ENCODE peak calls at places on chromosome 11, in nine cellular contexts. M is type B pancreatic cell, D is GM20000, Q is GM13976, C is gastrocnemius medialis, Y is breast epithelium, X is fibroblast of lung, U is GM12878, A is AG09309. L is an unnamed sample.

GRCh38 chr11:101915811-101916291 is 471 bp downstream of the ANGPTL5 start:
- DNase-seq in D (peak; percentile 25), Y (no peak), C (no peak), Q (peak; percentile 31), U (no peak), M (no peak), A (peak; percentile 34), X (peak; percentile 49), L (no peak)

GRCh38 chr11:15507592-15507991 is 392.9 kb downstream of the INSC start:
- DNase-seq in M (no peak), D (no peak), C (no peak), Y (no peak), Q (no peak), A (no peak), X (peak; percentile 12), U (no peak), L (no peak)

GRCh38 chr11:91997178-91997577 is 227.4 kb upstream of the FAT3 start:
- DNase-seq in A (no peak), D (no peak), M (no peak), U (no peak), C (no peak), Q (no peak), X (no peak), Y (no peak), L (no peak)

GRCh38 chr11:9017773-9018172 is 14.0 kb upstream of the NRIP3 start:
- DNase-seq in U (no peak), Y (no peak), D (no peak), C (peak; percentile 36), M (no peak), X (no peak), Q (no peak), A (no peak), L (no peak)

GRCh38 chr11:128407962-128408361 is 179.4 kb downstream of the ETS1 start:
- DNase-seq in X (peak; percentile 87), Q (no peak), A (peak; percentile 74), M (no peak), D (no peak), U (no peak), C (no peak), Y (no peak), L (no peak)

GRCh38 chr11:7600205-7600775 is 73.0 kb downstream of the CYB5R2 start:
- DNase-seq in X (peak; percentile 75), C (peak; percentile 80), Y (peak; percentile 87), Q (no peak), U (no peak), A (peak; percentile 85), M (no peak), D (no peak), L (no peak)

GRCh38 chr11:109421981-109422590 is at the start of gene C11orf87:
- DNase-seq in U (no peak), D (peak; percentile 15), Y (no peak), M (peak; percentile 71), X (no peak), A (no peak), Q (peak; percentile 26), C (no peak), L (no peak)

GRCh38 chr11:128678017-128678416 is 15.9 kb upstream of the FLI1 start:
- DNase-seq in X (no peak), U (no peak), Y (no peak), A (no peak), Q (no peak), D (no peak), M (no peak), C (no peak), L (no peak)

GRCh38 chr11:134949716-134950115 is 537.7 kb upstream of the B3GAT1 start:
- DNase-seq in X (peak; percentile 24), A (no peak), C (no peak), Y (no peak), M (no peak), U (no peak), D (no peak), Q (no peak), L (no peak)

GRCh38 chr11:40186401-40187091 is 1272.9 kb downstream of the LRRC4C start:
- DNase-seq in M (no peak), C (no peak), U (no peak), D (no peak), Q (no peak), X (no peak), A (no peak), Y (peak; percentile 25), L (no peak)

GRCh38 chr11:110336054-110336453 is 39.6 kb upstream of the RDX start:
- DNase-seq in Y (no peak), C (no peak), A (no peak), Q (no peak), U (no peak), M (no peak), D (no peak), X (no peak), L (no peak)

GRCh38 chr11:2300936-2301630 is 635 bp downstream of the C11orf21 start:
- DNase-seq in D (no peak), A (no peak), Q (no peak), Y (peak; percentile 17), X (no peak), C (no peak), M (peak; percentile 65), U (no peak), L (peak; percentile 17)

GRCh38 chr11:3894128-3894731 is 38.8 kb downstream of the STIM1 start:
- DNase-seq in D (peak; percentile 84), C (no peak), U (peak; percentile 91), Y (no peak), M (no peak), X (no peak), A (no peak), Q (peak; percentile 89), L (no peak)

GRCh38 chr11:122721201-122721963 is 65.9 kb downstream of the UBASH3B start:
- DNase-seq in U (no peak), M (no peak), C (no peak), Y (no peak), X (peak; percentile 56), D (no peak), Q (no peak), A (no peak), L (no peak)

GRCh38 chr11:35579557-35580396 is 38.5 kb upstream of the FJX1 start:
- DNase-seq in Q (no peak), X (peak; percentile 97), C (no peak), M (no peak), D (no peak), Y (no peak), U (no peak), A (peak; percentile 93), L (no peak)

GRCh38 chr11:74707602-74708510 is 23.4 kb downstream of the CHRDL2 start:
- DNase-seq in Q (no peak), U (no peak), A (no peak), X (no peak), C (no peak), D (no peak), M (no peak), Y (no peak), L (no peak)

GRCh38 chr11:47233989-47234668 is 14.5 kb downstream of the ACP2 start:
- DNase-seq in Y (no peak), M (no peak), Q (no peak), X (peak; percentile 77), C (no peak), U (no peak), D (no peak), A (no peak), L (no peak)

GRCh38 chr11:11849127-11849746 is 7.5 kb downstream of the USP47 start:
- DNase-seq in Y (peak; percentile 43), X (peak; percentile 79), Q (peak; percentile 34), D (peak; percentile 34), M (no peak), U (peak; percentile 38), A (no peak), C (peak; percentile 36), L (no peak)

GRCh38 chr11:2812371-2812991 is 73.1 kb downstream of the CDKN1C start:
- DNase-seq in M (no peak), D (no peak), Y (no peak), A (no peak), X (no peak), C (no peak), Q (no peak), U (no peak), L (no peak)

GRCh38 chr11:132142554-132142953 is 772.1 kb downstream of the NTM start:
- DNase-seq in Y (no peak), A (no peak), C (no peak), X (no peak), M (no peak), Q (no peak), U (no peak), D (no peak), L (no peak)

GRCh38 chr11:132137981-132138313 is 767.5 kb downstream of the NTM start:
- DNase-seq in A (no peak), Q (no peak), X (no peak), U (no peak), C (no peak), Y (no peak), D (no peak), M (no peak), L (no peak)

GRCh38 chr11:132139181-132139580 is 768.8 kb downstream of the NTM start:
- DNase-seq in C (no peak), M (no peak), D (no peak), Q (no peak), A (no peak), Y (no peak), X (no peak), U (no peak), L (no peak)

GRCh38 chr11:132142102-132142501 is 771.7 kb downstream of the NTM start:
- DNase-seq in C (no peak), Q (no peak), Y (no peak), X (no peak), A (no peak), U (no peak), D (no peak), M (no peak), L (no peak)

GRCh38 chr11:132140056-132140455 is 769.6 kb downstream of the NTM start:
- DNase-seq in Y (no peak), U (no peak), Q (no peak), M (no peak), A (no peak), D (no peak), X (no peak), C (no peak), L (no peak)
- TF ChIP-seq CTCF in Y (no peak), U (peak; percentile 24), Q (no peak), M (peak; percentile 45), A (no peak), D (no peak), X (no peak), C (no peak), L (no peak)

GRCh38 chr11:64241430-64242153 is 697 bp downstream of the FKBP2 start:
- DNase-seq in M (peak; percentile 100), D (peak; percentile 98), A (peak; percentile 96), Q (peak; percentile 97), U (no peak), Y (no peak), X (peak; percentile 99), C (peak; percentile 100), L (peak; percentile 94)
- TF ChIP-seq CTCF in M (peak; percentile 14), D (no peak), A (no peak), Q (no peak), U (no peak), Y (no peak), X (no peak), C (no peak), L (no peak)

GRCh38 chr11:43931717-43932039 is 10.8 kb upstream of the C11orf96 start:
- DNase-seq in Y (no peak), C (no peak), M (no peak), A (no peak), U (no peak), X (no peak), Q (no peak), D (no peak), L (no peak)
- TF ChIP-seq CTCF in Y (no peak), C (no peak), M (peak; percentile 16), A (no peak), U (no peak), X (no peak), Q (no peak), D (no peak), L (no peak)

GRCh38 chr11:56706486-56706885 is 7.6 kb downstream of the OR9G1 start:
- DNase-seq in A (no peak), M (no peak), Y (no peak), D (no peak), Q (no peak), C (no peak), X (no peak), U (no peak), L (no peak)
- TF ChIP-seq CTCF in A (no peak), M (no peak), Y (no peak), D (no peak), Q (no peak), C (no peak), X (no peak), U (no peak), L (no peak)

L was measured in omental fat pad.